ENCODE peak calls at places on chromosome 2, in four cellular contexts. P is K562, G is ovary, Q is transverse colon. X is an unnamed sample. For H3K9me3 and H3K36me3, the result is how much of the 10 kb centered on the place peaks cover.

GRCh38 chr2:231364961-231365810 is 30.3 kb upstream of the B3GNT7 start:
- DNase-seq in P (peak), G (peak), Q (peak), X (no peak)

GRCh38 chr2:80111185-80111584 is 193.4 kb downstream of the LRRTM1 start:
- DNase-seq in P (no peak), G (no peak), Q (no peak), X (no peak)

GRCh38 chr2:68252407-68253210 is at the start of gene PPP3R1:
- DNase-seq in P (peak), G (peak), Q (peak), X (peak)

GRCh38 chr2:127743477-127744026 is 42.3 kb downstream of the SFT2D3 start:
- DNase-seq in P (no peak), G (no peak), Q (no peak), X (no peak)

GRCh38 chr2:46657042-46657504 is 177.7 kb downstream of the TMEM247 start:
- DNase-seq in P (peak), G (peak), Q (peak), X (peak)

GRCh38 chr2:8481463-8482009 is 200.3 kb upstream of the ID2 start:
- DNase-seq in P (no peak), G (no peak), Q (no peak), X (peak)

GRCh38 chr2:54206596-54206995 is 49.4 kb downstream of the TSPYL6 start:
- DNase-seq in P (peak), G (no peak), Q (no peak), X (no peak)

GRCh38 chr2:233421091-233421816 is 67.0 kb downstream of the DGKD start:
- DNase-seq in P (no peak), G (no peak), Q (no peak), X (no peak)

GRCh38 chr2:71602581-71602980 is 149.2 kb downstream of the DYSF start:
- DNase-seq in P (no peak), G (no peak), Q (no peak), X (no peak)

GRCh38 chr2:56199492-56199891 is 15.7 kb downstream of the CCDC85A start:
- DNase-seq in P (no peak), G (no peak), Q (no peak), X (no peak)

GRCh38 chr2:240123821-240124650 is 12.1 kb downstream of the COPS9 start:
- DNase-seq in P (no peak), G (peak), Q (no peak), X (peak)

GRCh38 chr2:3634631-3635091 is 23.3 kb upstream of the ALLC start:
- DNase-seq in P (no peak), G (peak), Q (no peak), X (no peak)

GRCh38 chr2:67880291-67880761 is 182.5 kb downstream of the C1D start:
- DNase-seq in P (no peak), G (no peak), Q (no peak), X (peak)

GRCh38 chr2:225768741-225769140 is 369.2 kb downstream of the NYAP2 start:
- DNase-seq in P (no peak), G (no peak), Q (no peak), X (no peak)

GRCh38 chr2:11457935-11458334 is 8.0 kb downstream of the E2F6 start:
- DNase-seq in P (no peak), G (no peak), Q (no peak), X (no peak)

GRCh38 chr2:1081411-1082225 is 131.0 kb downstream of the SNTG2 start:
- DNase-seq in P (no peak), G (peak), Q (peak), X (peak)

GRCh38 chr2:219650426-219651248 is 23.2 kb downstream of the SLC4A3 start:
- DNase-seq in P (no peak), G (no peak), Q (no peak), X (no peak)

GRCh38 chr2:142872900-142873724 is 4.4 kb upstream of the KYNU start:
- DNase-seq in P (no peak), G (no peak), Q (no peak), X (no peak)

GRCh38 chr2:95016616-95017307 is 8.7 kb upstream of the MAL start:
- DNase-seq in P (no peak), G (no peak), Q (no peak), X (no peak)

GRCh38 chr2:12606472-12607000 is 110.2 kb upstream of the TRIB2 start:
- DNase-seq in P (no peak), G (no peak), Q (no peak), X (no peak)

GRCh38 chr2:100938031-100939026 is 63.8 kb upstream of the RPL31 start:
- DNase-seq in P (no peak), G (no peak), Q (no peak), X (no peak)

GRCh38 chr2:194166818-194167217 is 1490.2 kb upstream of the SLC39A10 start:
- DNase-seq in P (no peak), G (no peak), Q (no peak), X (no peak)

GRCh38 chr2:71466301-71467179 is 13.2 kb downstream of the DYSF start:
- DNase-seq in P (no peak), G (no peak), Q (no peak), X (no peak)

GRCh38 chr2:217993817-217994459 is 8.9 kb downstream of the TNS1 start:
- DNase-seq in P (peak), G (peak), Q (peak), X (peak)

GRCh38 chr2:8761529-8762164 is 75.8 kb downstream of the KIDINS220 start:
- DNase-seq in P (peak), G (no peak), Q (no peak), X (no peak)

GRCh38 chr2:144718376-144718775 is 198.5 kb upstream of the ZEB2 start:
- DNase-seq in P (no peak), G (no peak), Q (no peak), X (no peak)

GRCh38 chr2:18525236-18525635 is 35.2 kb downstream of the RDH14 start:
- DNase-seq in P (no peak), G (no peak), Q (no peak), X (no peak)

GRCh38 chr2:45748239-45748638 is 96.8 kb downstream of the PRKCE start:
- DNase-seq in P (no peak), G (no peak), Q (no peak), X (no peak)

GRCh38 chr2:239194731-239195317 is 206.0 kb downstream of the HDAC4 start:
- DNase-seq in P (no peak), G (peak), Q (no peak), X (peak)

GRCh38 chr2:163734911-163735691 is 707 bp downstream of the FIGN start:
- DNase-seq in P (no peak), G (no peak), Q (no peak), X (no peak)

GRCh38 chr2:174577967-174578589 is 19.5 kb downstream of the WIPF1 start:
- DNase-seq in P (no peak), G (no peak), Q (no peak), X (no peak)

DNA sequence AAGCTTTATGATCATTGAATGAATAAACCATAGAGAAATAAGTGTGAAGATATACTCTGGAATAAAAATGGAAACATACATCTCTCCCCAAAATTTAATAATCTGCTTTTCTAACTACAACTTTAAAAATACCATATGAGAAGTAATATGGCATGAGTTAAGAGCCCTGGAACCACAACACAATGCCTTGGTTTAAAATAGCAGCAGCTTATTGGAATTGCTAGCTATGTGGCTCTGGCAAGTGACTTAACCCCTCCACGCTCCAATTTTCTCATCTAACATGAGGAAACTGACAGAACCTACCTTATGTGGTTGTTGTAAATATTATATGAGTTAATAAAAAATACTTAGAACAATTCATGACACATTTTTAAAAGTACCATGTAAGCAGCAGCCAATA is 76.4 kb downstream of the VPS54 start:
- DNase-seq in P (no peak), G (no peak), Q (no peak), X (no peak)
- H3K9me3 ChIP-seq in P (under half), G (under half), Q (under half), X (under half)

DNA sequence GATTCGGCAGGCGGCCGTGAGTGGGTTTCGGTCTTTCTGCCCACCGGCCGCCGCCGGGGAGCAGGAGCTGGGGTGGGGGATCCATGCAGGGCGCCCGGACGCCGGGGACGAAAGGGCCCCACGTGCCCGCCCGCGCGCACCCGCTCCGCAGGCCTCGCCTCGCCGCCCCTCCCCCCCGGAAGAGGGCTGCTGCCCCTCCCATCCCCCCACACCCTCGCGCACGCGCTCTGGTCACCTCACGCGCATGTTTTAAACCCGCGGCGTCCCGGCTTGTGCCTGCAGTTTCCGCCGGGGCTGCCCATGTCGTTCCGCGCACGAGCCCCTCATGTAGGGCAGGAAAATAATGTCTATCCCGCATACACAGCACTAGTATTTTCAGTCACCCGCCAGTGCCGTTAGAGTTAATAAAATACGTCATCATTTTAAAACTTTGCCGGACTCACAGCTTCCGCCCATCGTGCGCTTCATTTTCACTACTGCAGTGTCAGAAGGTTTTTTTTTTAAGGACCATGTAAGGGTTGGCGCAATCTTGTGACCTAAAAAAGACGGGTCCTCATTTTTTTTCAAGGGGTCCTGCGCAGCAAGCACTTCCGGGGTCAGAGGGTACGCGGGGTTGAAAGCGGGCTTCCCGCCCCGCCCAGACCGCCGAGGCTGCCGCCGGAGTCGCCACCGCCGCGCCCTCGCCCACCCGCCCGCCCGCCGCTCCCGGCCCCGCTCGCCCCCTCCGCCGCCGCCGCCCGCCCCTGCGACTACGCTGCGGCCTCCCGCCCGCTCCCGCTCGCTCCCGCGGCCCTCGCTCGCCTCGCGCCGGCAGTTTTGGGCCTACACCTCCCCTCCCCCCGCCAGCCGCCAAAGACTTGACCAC is at the start of gene PCBP1:
- DNase-seq in P (peak), G (peak), Q (peak), X (peak)
- TF ChIP-seq EP300 in P (no peak), G (peak), Q (no peak), X (no peak)

GRCh38 chr2:159174759-159175158 is 111.7 kb downstream of the WDSUB1 start:
- DNase-seq in P (no peak), G (no peak), Q (no peak), X (no peak)
- H3K36me3 ChIP-seq in P (under half), G (under half), Q (under half), X (half or more)

GRCh38 chr2:122132292-122132691 is 376.8 kb downstream of the TSN start:
- DNase-seq in P (no peak), G (no peak), Q (no peak), X (no peak)

GRCh38 chr2:122129399-122129798 is 373.9 kb downstream of the TSN start:
- DNase-seq in P (no peak), G (no peak), Q (no peak), X (no peak)
- H3K9me3 ChIP-seq in P (under half), G (under half), Q (under half), X (under half)

GRCh38 chr2:64451051-64451450 is 2.9 kb upstream of the LGALSL start:
- DNase-seq in P (no peak), G (no peak), Q (no peak), X (no peak)
- TF ChIP-seq EP300 in P (no peak), G (no peak), Q (no peak), X (no peak)

GRCh38 chr2:151459368-151459767 is 49.7 kb downstream of the RIF1 start:
- DNase-seq in P (no peak), G (no peak), Q (no peak), X (no peak)
- H3K36me3 ChIP-seq in P (half or more), G (under half), Q (under half), X (under half)

GRCh38 chr2:121550669-121551068 is 20.0 kb downstream of the RNU4ATAC start:
- DNase-seq in P (no peak), G (no peak), Q (no peak), X (no peak)
- H3K9me3 ChIP-seq in P (under half), G (under half), Q (under half), X (under half)

X was measured in upper lobe of left lung.